ENCODE peak calls at places on chromosomes 1 and 21, in ten cellular contexts. Y is esophagus squamous epithelium, H is OCI-LY7, U is bronchial epithelial cell, V is chondrocyte, E is HFFc6, N is body of pancreas, Z is fibroblast of lung, P is GM10248, B is WERI-Rb-1. G is an unnamed sample.
A peak's percentile ranks its signal among the peaks of the same experiment; 100 is the strongest.

GRCh38 chr21:21158376-21158918 is 160.2 kb downstream of the NCAM2 start:
- DNase-seq in Y (no peak), E (no peak), U (no peak), N (no peak), B (no peak), V (no peak), P (no peak), H (no peak), Z (no peak), G (no peak)

GRCh38 chr1:24142546-24143431 is at the start of gene IL22RA1:
- DNase-seq in Y (no peak), H (no peak), E (no peak), B (no peak), N (peak; percentile 87), P (no peak), U (peak; percentile 82), V (no peak), Z (peak; percentile 20), G (no peak)

GRCh38 chr1:6805004-6805416 is 19.8 kb downstream of the CAMTA1 start:
- DNase-seq in P (no peak), V (no peak), N (no peak), H (peak; percentile 16), E (no peak), U (peak; percentile 23), Y (no peak), Z (peak; percentile 60), B (no peak), G (no peak)

GRCh38 chr1:236469466-236469865 is 54.3 kb upstream of the LGALS8 start:
- DNase-seq in B (no peak), N (no peak), P (no peak), Z (no peak), E (no peak), Y (no peak), H (no peak), U (no peak), V (no peak), G (no peak)

GRCh38 chr1:40264354-40264781 is 6.3 kb downstream of the ZMPSTE24 start:
- DNase-seq in U (peak; percentile 68), P (no peak), B (no peak), E (no peak), Y (no peak), N (no peak), V (no peak), H (no peak), Z (peak; percentile 48), G (no peak)

GRCh38 chr1:198699167-198700015 is 60.6 kb downstream of the PTPRC start:
- DNase-seq in E (no peak), P (no peak), H (no peak), Y (no peak), B (peak; percentile 84), N (peak; percentile 74), Z (peak; percentile 52), U (peak; percentile 81), V (peak; percentile 64), G (peak; percentile 55)

GRCh38 chr1:6454856-6455751 is 10.9 kb downstream of the TNFRSF25 start:
- DNase-seq in N (no peak), Z (peak; percentile 35), E (no peak), H (no peak), Y (no peak), P (no peak), U (no peak), B (no peak), V (peak; percentile 88), G (no peak)

GRCh38 chr1:36387141-36387949 is 1.6 kb upstream of the STK40 start:
- DNase-seq in Z (peak; percentile 84), N (no peak), V (no peak), U (peak; percentile 71), B (no peak), H (peak; percentile 63), Y (no peak), P (no peak), E (peak; percentile 75), G (peak; percentile 42)

GRCh38 chr1:155979525-155980343 is 1.4 kb upstream of the ARHGEF2 start:
- DNase-seq in H (peak; percentile 81), Y (no peak), B (no peak), Z (no peak), N (no peak), V (no peak), U (no peak), E (no peak), P (no peak), G (peak; percentile 42)
- TF ChIP-seq CTCF in H (peak; percentile 5), Y (no peak), B (no peak), Z (no peak), N (no peak), V (no peak), U (no peak), E (no peak), P (no peak), G (no peak)

GRCh38 chr1:89277725-89278124 is 5.1 kb upstream of the GBP5 start:
- DNase-seq in H (no peak), B (no peak), Y (no peak), N (no peak), E (no peak), Z (no peak), U (peak; percentile 25), P (no peak), V (no peak), G (no peak)

GRCh38 chr1:89274431-89274857 is 1.8 kb upstream of the GBP5 start:
- DNase-seq in Y (no peak), B (no peak), H (no peak), P (no peak), V (no peak), U (peak; percentile 91), N (no peak), Z (peak; percentile 68), E (no peak), G (no peak)

GRCh38 chr1:89279011-89279466 is 6.4 kb upstream of the GBP5 start:
- DNase-seq in N (no peak), B (no peak), Z (no peak), H (no peak), E (no peak), P (no peak), U (no peak), Y (no peak), V (no peak), G (peak; percentile 23)

GRCh38 chr1:89273324-89273778 is 691 bp upstream of the GBP5 start:
- DNase-seq in E (no peak), N (no peak), P (no peak), Z (no peak), H (no peak), V (peak; percentile 86), B (no peak), Y (no peak), U (no peak), G (no peak)

DNA sequence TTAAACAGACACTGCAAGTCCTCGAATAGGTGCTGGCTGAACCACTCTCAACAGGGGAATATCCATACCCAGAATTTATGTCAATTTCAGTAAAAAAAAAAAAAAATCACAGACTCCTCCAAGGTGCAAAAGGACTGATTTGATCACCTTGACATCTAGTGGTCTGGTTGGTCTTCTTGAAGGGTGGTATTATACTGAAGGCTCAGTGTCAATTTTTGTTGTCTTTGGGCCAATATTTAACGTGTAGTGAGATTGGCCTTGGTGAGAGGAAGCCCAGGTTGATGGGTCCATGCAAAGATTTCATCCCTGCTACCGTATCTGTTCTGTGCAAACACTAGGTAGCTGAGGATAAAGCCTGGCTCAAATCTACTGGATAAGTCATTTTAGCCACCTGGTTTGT is 4.0 kb upstream of the GBP5 start:
- DNase-seq in Z (peak; percentile 2), B (no peak), V (no peak), Y (no peak), N (no peak), P (no peak), U (peak; percentile 10), E (no peak), H (no peak), G (no peak)
- TF ChIP-seq CTCF in Z (no peak), B (no peak), V (no peak), Y (no peak), N (no peak), P (peak; percentile 9), U (peak; percentile 5), E (peak; percentile 21), H (peak; percentile 41), G (no peak)

GRCh38 chr1:46551597-46552095 is at the start of gene KNCN:
- DNase-seq in Y (no peak), Z (no peak), P (no peak), H (no peak), V (peak; percentile 33), B (no peak), E (no peak), N (no peak), U (no peak), G (no peak)

GRCh38 chr1:46555081-46555432 is 3.6 kb upstream of the KNCN start:
- DNase-seq in U (no peak), B (no peak), Y (no peak), V (peak; percentile 44), E (no peak), Z (no peak), P (no peak), H (no peak), N (no peak), G (no peak)

GRCh38 chr1:46552357-46553237 is 1.1 kb upstream of the KNCN start:
- DNase-seq in P (no peak), Z (no peak), U (no peak), E (no peak), H (no peak), Y (no peak), B (no peak), V (peak; percentile 60), N (no peak), G (no peak)

GRCh38 chr1:46554236-46555080 is 3.0 kb upstream of the KNCN start:
- DNase-seq in N (no peak), E (no peak), H (no peak), Y (no peak), P (no peak), U (no peak), V (peak; percentile 79), Z (no peak), B (no peak), G (no peak)

DNA sequence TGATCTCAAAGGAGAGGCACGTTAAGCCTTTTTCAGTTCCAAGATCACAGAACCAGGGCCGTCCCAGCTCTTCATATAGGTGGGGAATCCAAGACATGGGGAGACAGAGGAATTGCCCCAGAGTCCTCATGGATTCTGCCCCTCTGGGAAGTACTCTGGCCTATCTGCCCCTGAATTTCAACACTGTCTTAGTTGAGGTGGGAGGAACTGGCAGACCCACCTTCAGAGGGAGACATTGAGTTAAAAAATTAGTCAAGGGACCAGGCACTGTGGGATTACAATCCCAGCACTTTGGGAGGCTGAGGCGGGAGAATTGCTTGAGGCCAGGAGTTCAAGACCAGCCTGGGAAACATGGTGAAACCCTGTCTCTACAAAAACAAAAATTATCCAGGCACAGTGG is 2.1 kb upstream of the KNCN start:
- DNase-seq in N (no peak), P (no peak), U (no peak), B (no peak), H (no peak), Y (no peak), E (no peak), V (no peak), Z (no peak), G (no peak)
- TF ChIP-seq CTCF in N (no peak), P (no peak), U (no peak), B (no peak), H (peak; percentile 27), Y (no peak), E (no peak), V (no peak), Z (no peak), G (no peak)

DNA sequence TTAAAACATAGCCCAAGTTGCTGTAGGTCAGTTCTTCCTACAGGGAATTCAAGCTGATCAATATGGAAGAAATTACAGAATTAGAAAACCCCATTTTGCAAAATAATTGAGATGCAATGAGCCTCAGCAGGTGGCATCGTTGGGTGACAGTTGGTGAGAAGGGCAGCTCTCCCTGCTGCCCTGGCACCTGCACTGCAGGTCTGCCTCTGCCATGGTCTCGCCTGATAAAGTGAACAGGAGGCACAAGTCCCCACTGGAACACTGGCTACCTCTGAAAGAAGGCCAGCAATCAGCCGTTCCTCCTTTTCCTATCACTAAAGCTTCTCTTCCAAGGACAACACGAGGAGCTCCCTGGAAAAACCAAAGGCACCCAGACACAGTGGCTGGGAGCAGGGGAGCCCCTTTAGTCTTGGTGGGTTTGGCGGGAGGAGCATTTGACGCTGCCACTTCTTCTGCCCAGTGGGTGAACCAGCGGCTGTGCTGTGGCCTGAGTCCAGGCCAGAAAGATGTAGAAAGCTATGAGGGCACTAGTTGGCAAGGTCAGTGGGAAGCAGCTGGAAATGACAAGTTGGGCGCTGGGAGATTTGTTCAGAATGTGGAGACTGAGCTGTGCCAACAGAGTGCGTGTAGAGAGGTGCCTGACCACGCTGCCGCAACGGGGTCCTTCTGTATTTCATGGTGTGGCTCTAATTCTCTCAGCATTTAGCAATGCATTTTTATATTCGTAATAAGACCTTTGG is 93.1 kb downstream of the RIPK4 start:
- DNase-seq in Y (no peak), E (no peak), B (no peak), U (no peak), P (no peak), H (no peak), N (peak; percentile 77), V (peak; percentile 30), Z (no peak), G (no peak)
- TF ChIP-seq CTCF in Y (no peak), E (no peak), B (no peak), U (no peak), P (no peak), H (no peak), N (peak; percentile 11), V (no peak), Z (no peak), G (no peak)